ENCODE peak calls at places on chromosomes 13 and 19, in eight cellular contexts. E, B, O, F, W, G, Y and L are unnamed samples.

GRCh38 chr13:27425151-27425917 is 915 bp downstream of the GTF3A start:
- DNase-seq in B (no peak), E (no peak), G (no peak), Y (no peak), W (peak; percentile 12), F (peak; percentile 20), O (no peak), L (peak; percentile 42)

GRCh38 chr19:18282021-18282787 is 782 bp upstream of the JUND start:
- DNase-seq in E (no peak), W (no peak), Y (no peak), G (no peak), B (no peak), O (no peak), F (no peak), L (peak; percentile 76)

GRCh38 chr13:72537400-72537780 is 190.0 kb downstream of the MZT1 start:
- DNase-seq in G (no peak), W (no peak), Y (no peak), F (no peak), O (no peak), B (no peak), E (no peak), L (no peak)

GRCh38 chr19:42074513-42075363 is 1.2 kb upstream of the ZNF574 start:
- DNase-seq in E (no peak), B (no peak), F (peak; percentile 66), G (no peak), W (no peak), Y (peak; percentile 53), O (no peak), L (peak; percentile 28)

GRCh38 chr19:1503089-1503924 is 9.5 kb downstream of the ADAMTSL5 start:
- DNase-seq in W (peak; percentile 31), F (peak; percentile 84), O (peak; percentile 42), Y (peak; percentile 80), G (no peak), B (no peak), E (no peak), L (peak; percentile 27)

GRCh38 chr19:37943480-37943879 is 36.5 kb downstream of the SIPA1L3 start:
- DNase-seq in G (peak; percentile 0), E (no peak), B (no peak), O (no peak), F (no peak), Y (no peak), W (no peak), L (no peak)

GRCh38 chr13:49840266-49840665 is 47.8 kb upstream of the KPNA3 start:
- DNase-seq in F (no peak), O (no peak), B (no peak), Y (no peak), G (no peak), W (no peak), E (no peak), L (no peak)

GRCh38 chr19:18017275-18018083 is 9.5 kb downstream of the ARRDC2 start:
- DNase-seq in F (no peak), Y (peak; percentile 5), G (no peak), E (no peak), O (no peak), B (no peak), W (no peak), L (no peak)

GRCh38 chr19:441213-441823 is 19.5 kb downstream of the SHC2 start:
- DNase-seq in Y (no peak), G (no peak), W (no peak), E (no peak), O (no peak), B (no peak), F (no peak), L (no peak)

GRCh38 chr19:30811397-30812098 is 439.4 kb downstream of the ZNF536 start:
- DNase-seq in G (no peak), O (no peak), E (no peak), Y (no peak), F (no peak), W (no peak), B (no peak), L (no peak)

GRCh38 chr13:103101902-103102301 is 35.7 kb upstream of the SLC10A2 start:
- DNase-seq in E (no peak), O (no peak), B (no peak), Y (no peak), W (no peak), F (no peak), G (no peak), L (no peak)

GRCh38 chr19:10424011-10424637 is 3.8 kb downstream of the PDE4A start:
- DNase-seq in E (no peak), Y (peak; percentile 70), O (peak; percentile 48), G (peak; percentile 79), F (peak; percentile 79), W (peak; percentile 63), B (no peak), L (peak; percentile 71)

GRCh38 chr19:33040994-33041827 is 23.5 kb downstream of the RHPN2 start:
- DNase-seq in E (peak; percentile 24), Y (no peak), B (peak; percentile 82), O (peak; percentile 12), F (no peak), G (peak; percentile 80), W (peak; percentile 8), L (peak; percentile 16)
- TF ChIP-seq CTCF in E (no peak), Y (no peak), B (no peak), O (no peak), F (no peak), G (no peak), W (no peak), L (no peak)

GRCh38 chr19:49472936-49473335 is 1.1 kb upstream of the FLT3LG start:
- DNase-seq in G (no peak), O (no peak), E (no peak), B (no peak), Y (no peak), W (no peak), F (no peak), L (no peak)

GRCh38 chr19:49468746-49469447 is 5.1 kb upstream of the FLT3LG start:
- DNase-seq in Y (peak; percentile 85), G (no peak), O (no peak), B (no peak), W (peak; percentile 95), F (peak; percentile 90), E (no peak), L (peak; percentile 72)

GRCh38 chr19:49468199-49468598 is 5.8 kb upstream of the FLT3LG start:
- DNase-seq in B (no peak), Y (no peak), G (no peak), O (no peak), W (no peak), F (no peak), E (no peak), L (no peak)

GRCh38 chr19:49470615-49470978 is 3.4 kb upstream of the FLT3LG start:
- DNase-seq in F (no peak), B (no peak), W (no peak), Y (no peak), O (no peak), E (no peak), G (no peak), L (no peak)

DNA sequence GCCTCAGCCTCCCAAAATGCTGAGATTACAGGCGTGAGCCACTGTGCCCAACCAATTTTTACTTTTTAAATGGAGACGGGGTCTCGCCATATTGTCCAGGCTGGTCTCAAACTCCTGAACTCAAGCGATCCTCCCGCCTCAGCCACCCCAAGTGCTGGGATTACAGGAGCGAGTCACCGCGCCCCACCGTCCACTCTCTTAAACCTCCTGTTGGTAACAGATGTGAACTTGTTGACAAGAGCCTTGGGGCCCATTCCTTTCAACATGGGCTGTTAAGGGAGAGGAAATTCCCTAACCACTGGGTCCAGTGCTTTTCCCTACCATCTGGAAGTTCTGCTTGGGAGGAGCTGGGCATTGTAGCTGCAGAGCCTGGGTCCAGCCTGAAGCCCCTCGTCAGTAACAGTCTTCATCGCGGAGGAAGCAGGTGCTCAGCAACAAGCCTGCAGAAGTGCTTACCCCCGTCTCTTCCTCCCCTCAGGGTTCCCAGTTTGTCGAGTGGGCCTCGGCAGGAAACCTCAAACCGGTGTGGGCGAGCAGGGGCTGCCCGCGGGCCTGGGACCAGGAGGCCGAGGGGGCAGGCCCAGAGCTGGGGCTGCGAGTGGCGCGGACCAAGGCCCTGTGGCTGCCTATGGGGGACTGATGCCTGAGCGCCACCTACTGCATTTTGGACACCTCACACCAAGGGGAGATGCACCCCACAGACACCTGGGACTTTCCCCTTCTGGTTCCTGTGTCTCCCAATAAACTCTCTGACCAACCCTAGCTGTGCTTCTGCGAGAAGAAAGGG is 4.0 kb upstream of the FLT3LG start:
- DNase-seq in G (no peak), E (no peak), B (no peak), O (no peak), Y (peak; percentile 85), W (no peak), F (peak; percentile 89), L (no peak)
- TF ChIP-seq CTCF in G (no peak), E (no peak), B (no peak), O (no peak), Y (peak; percentile 80), W (no peak), F (peak; percentile 72), L (no peak)

DNA sequence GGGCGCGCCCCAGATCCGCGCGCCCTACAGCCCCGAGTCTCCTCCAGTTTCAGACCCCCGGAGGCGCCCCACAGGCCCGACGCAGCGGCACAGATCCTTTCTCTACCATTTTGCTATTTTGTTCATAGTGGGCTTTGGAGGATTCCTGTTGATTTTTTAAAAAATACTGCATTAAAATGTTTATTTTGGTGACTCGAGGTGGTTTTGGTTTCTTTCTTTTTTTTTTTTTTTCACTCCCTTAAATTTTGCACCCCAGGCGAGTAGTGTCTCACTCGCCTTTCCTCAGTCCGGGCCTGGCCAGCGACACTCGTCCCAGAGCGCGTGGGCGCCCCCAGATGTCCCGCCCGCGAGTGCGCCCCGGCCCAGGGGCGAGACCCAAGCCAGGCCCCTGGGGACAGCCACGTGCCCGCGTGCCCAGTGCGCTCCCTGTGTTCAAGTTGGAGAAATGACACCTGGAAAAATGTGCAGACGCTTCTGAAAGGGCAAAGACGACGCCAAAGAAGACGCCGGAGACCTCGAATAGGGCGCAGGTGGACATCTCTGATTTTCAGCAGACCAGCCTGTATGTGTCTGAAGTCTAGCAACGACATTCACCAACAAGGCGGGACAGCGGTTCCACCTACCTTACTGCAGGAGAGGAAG is 478 bp upstream of the INSR start:
- DNase-seq in O (peak; percentile 33), W (peak; percentile 49), Y (peak; percentile 62), B (no peak), F (peak; percentile 82), G (peak; percentile 60), E (no peak), L (peak; percentile 32)
- TF ChIP-seq CTCF in O (peak; percentile 10), W (peak; percentile 28), Y (peak; percentile 50), B (no peak), F (peak; percentile 29), G (peak; percentile 17), E (peak; percentile 24), L (no peak)

GRCh38 chr13:84606616-84607015 is 724.3 kb upstream of the SLITRK1 start:
- DNase-seq in F (no peak), Y (no peak), B (no peak), W (no peak), E (no peak), G (no peak), O (no peak), L (no peak)

GRCh38 chr13:84607614-84608013 is 725.3 kb upstream of the SLITRK1 start:
- DNase-seq in Y (no peak), O (peak; percentile 54), B (no peak), W (peak; percentile 82), E (peak; percentile 55), F (no peak), G (no peak), L (peak; percentile 84)

GRCh38 chr13:84609716-84610115 is 727.4 kb upstream of the SLITRK1 start:
- DNase-seq in F (no peak), G (no peak), B (no peak), Y (no peak), O (peak; percentile 18), W (peak; percentile 49), E (no peak), L (peak; percentile 76)

DNA sequence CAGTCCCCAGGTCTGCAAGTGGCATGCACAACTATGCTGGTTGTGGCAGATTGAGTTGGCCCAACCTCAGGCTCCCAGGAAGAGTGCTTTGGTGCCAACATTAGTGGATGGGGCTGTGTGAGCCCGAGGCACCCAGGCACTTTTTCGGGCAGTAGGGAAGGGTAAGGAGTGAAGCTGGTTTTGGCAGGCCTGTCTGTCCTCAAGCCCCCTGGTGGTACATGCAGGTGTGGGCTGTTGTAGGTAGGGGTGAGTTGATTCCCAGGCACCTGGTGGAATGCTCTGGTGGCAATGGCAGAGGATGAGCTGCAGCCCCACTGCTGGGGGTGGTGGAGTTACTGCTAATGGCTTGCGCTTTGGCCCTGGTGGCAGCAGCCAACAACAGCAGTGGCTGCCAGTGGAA is 723.7 kb upstream of the SLITRK1 start:
- DNase-seq in O (no peak), F (no peak), G (no peak), B (no peak), Y (no peak), E (no peak), W (no peak), L (no peak)
- TF ChIP-seq CTCF in O (no peak), F (no peak), G (no peak), B (no peak), Y (no peak), E (no peak), W (no peak), L (no peak)